ENCODE peak calls at places on chromosomes 11 and 22, in four cellular contexts. One of them, this sample, is unnamed.

GRCh38 chr11:12430351-12430750 is 53.0 kb downstream of the PARVA start:
- DNase-seq in HepG2: no peak
- DNase-seq in H1: no peak
- DNase-seq in GM12878: no peak
- DNase-seq in this sample: no peak

GRCh38 chr11:2980168-2980840 is 11.8 kb downstream of the NAP1L4 start:
- DNase-seq in HepG2: no peak
- DNase-seq in H1: no peak
- DNase-seq in GM12878: no peak
- DNase-seq in this sample: no peak

GRCh38 chr11:118961591-118961990 is 5.5 kb downstream of the UPK2 start:
- DNase-seq in HepG2: no peak
- DNase-seq in GM12878: no peak
- DNase-seq in H1: peak
- DNase-seq in this sample: no peak

GRCh38 chr22:26610072-26610958 is 7.5 kb downstream of the CRYBB1 start:
- DNase-seq in GM12878: peak
- DNase-seq in HepG2: no peak
- DNase-seq in H1: no peak
- DNase-seq in this sample: no peak

GRCh38 chr11:64786308-64786707 is 8.0 kb upstream of the SF1 start:
- DNase-seq in H1: no peak
- DNase-seq in GM12878: no peak
- DNase-seq in HepG2: no peak
- DNase-seq in this sample: no peak

GRCh38 chr11:128776434-128777284 is 82.8 kb downstream of the FLI1 start:
- DNase-seq in H1: peak
- DNase-seq in GM12878: no peak
- DNase-seq in HepG2: no peak
- DNase-seq in this sample: peak

GRCh38 chr11:88377151-88377550 is 39.6 kb upstream of the CTSC start:
- DNase-seq in H1: no peak
- DNase-seq in GM12878: no peak
- DNase-seq in HepG2: no peak
- DNase-seq in this sample: no peak

GRCh38 chr11:2662430-2663299 is 37.1 kb downstream of the KCNQ1OT1 start:
- DNase-seq in GM12878: no peak
- DNase-seq in HepG2: no peak
- DNase-seq in H1: no peak
- DNase-seq in this sample: no peak

GRCh38 chr22:30290679-30291333 is 1.5 kb upstream of the CASTOR1 start:
- DNase-seq in H1: no peak
- DNase-seq in GM12878: no peak
- DNase-seq in HepG2: peak
- DNase-seq in this sample: no peak

GRCh38 chr11:61904539-61905048 is 12.8 kb downstream of the RAB3IL1 start:
- DNase-seq in GM12878: no peak
- DNase-seq in HepG2: peak
- DNase-seq in H1: peak
- DNase-seq in this sample: no peak

GRCh38 chr11:122434786-122435185 is 220.7 kb upstream of the UBASH3B start:
- DNase-seq in H1: no peak
- DNase-seq in GM12878: no peak
- DNase-seq in HepG2: no peak
- DNase-seq in this sample: no peak

GRCh38 chr11:110991621-110992355 is 253.7 kb upstream of the POU2AF2 start:
- DNase-seq in H1: no peak
- DNase-seq in HepG2: no peak
- DNase-seq in GM12878: no peak
- DNase-seq in this sample: no peak

GRCh38 chr22:33921576-33922181 is 1.4 kb upstream of the LARGE1 start:
- DNase-seq in H1: peak
- DNase-seq in HepG2: peak
- DNase-seq in GM12878: no peak
- DNase-seq in this sample: no peak

GRCh38 chr11:19511413-19512183 is 201.0 kb upstream of the NAV2 start:
- DNase-seq in H1: no peak
- DNase-seq in GM12878: no peak
- DNase-seq in HepG2: no peak
- DNase-seq in this sample: no peak

GRCh38 chr11:57527056-57527631 is 3.4 kb downstream of the TIMM10 start:
- DNase-seq in GM12878: no peak
- DNase-seq in HepG2: peak
- DNase-seq in H1: peak
- DNase-seq in this sample: peak

GRCh38 chr11:57463596-57464342 is 3.4 kb downstream of the RTN4RL2 start:
- DNase-seq in H1: no peak
- DNase-seq in HepG2: no peak
- DNase-seq in GM12878: no peak
- DNase-seq in this sample: no peak

GRCh38 chr11:2945757-2946287 is 16.6 kb upstream of the PHLDA2 start:
- DNase-seq in GM12878: no peak
- DNase-seq in HepG2: no peak
- DNase-seq in H1: no peak
- DNase-seq in this sample: no peak

GRCh38 chr11:1153951-1154487 is 3.7 kb upstream of the MUC5AC start:
- DNase-seq in GM12878: no peak
- DNase-seq in H1: no peak
- DNase-seq in HepG2: peak
- DNase-seq in this sample: peak

GRCh38 chr11:123504401-123504800 is 74.3 kb downstream of the GRAMD1B start:
- DNase-seq in GM12878: no peak
- DNase-seq in HepG2: no peak
- DNase-seq in H1: no peak
- DNase-seq in this sample: no peak

GRCh38 chr11:94854770-94855633 is 86.8 kb downstream of the AMOTL1 start:
- DNase-seq in H1: no peak
- DNase-seq in HepG2: no peak
- DNase-seq in GM12878: no peak
- DNase-seq in this sample: no peak

GRCh38 chr11:34458566-34458965 is 19.8 kb downstream of the CAT start:
- DNase-seq in GM12878: no peak
- DNase-seq in HepG2: no peak
- DNase-seq in H1: no peak
- DNase-seq in this sample: no peak

GRCh38 chr11:61685611-61685955 is 5.4 kb downstream of the DAGLA start:
- DNase-seq in H1: no peak
- DNase-seq in HepG2: no peak
- DNase-seq in GM12878: no peak
- DNase-seq in this sample: no peak

GRCh38 chr11:73493838-73494598 is 103.9 kb downstream of the FAM168A start:
- DNase-seq in GM12878: no peak
- DNase-seq in HepG2: peak
- DNase-seq in H1: peak
- DNase-seq in this sample: no peak

GRCh38 chr11:2518983-2519340 is 74.2 kb downstream of the KCNQ1 start:
- DNase-seq in H1: peak
- DNase-seq in HepG2: no peak
- DNase-seq in GM12878: no peak
- DNase-seq in this sample: no peak

GRCh38 chr11:64918056-64918455 is 1.0 kb upstream of the ATG2A start:
- DNase-seq in GM12878: no peak
- DNase-seq in H1: no peak
- DNase-seq in HepG2: peak
- DNase-seq in this sample: no peak

GRCh38 chr22:34105461-34106062 is 185.3 kb upstream of the LARGE1 start:
- DNase-seq in GM12878: no peak
- DNase-seq in H1: peak
- DNase-seq in HepG2: peak
- DNase-seq in this sample: no peak

GRCh38 chr11:93501856-93502255 is 41.3 kb downstream of the SMCO4 start:
- DNase-seq in GM12878: no peak
- DNase-seq in H1: no peak
- DNase-seq in HepG2: no peak
- DNase-seq in this sample: no peak

GRCh38 chr22:29482253-29482652 is 2.2 kb downstream of the NEFH start:
- DNase-seq in H1: no peak
- DNase-seq in HepG2: no peak
- DNase-seq in GM12878: no peak
- DNase-seq in this sample: no peak

GRCh38 chr11:17019231-17019630 is 5.0 kb upstream of the PLEKHA7 start:
- DNase-seq in H1: no peak
- DNase-seq in GM12878: no peak
- DNase-seq in HepG2: no peak
- DNase-seq in this sample: no peak

GRCh38 chr22:32723632-32724031 is 77.9 kb upstream of the TIMP3 start:
- DNase-seq in HepG2: no peak
- DNase-seq in H1: no peak
- DNase-seq in GM12878: peak
- DNase-seq in this sample: peak

GRCh38 chr22:17672417-17672991 is 33.9 kb downstream of the BCL2L13 start:
- DNase-seq in HepG2: no peak
- DNase-seq in H1: no peak
- DNase-seq in GM12878: no peak
- DNase-seq in this sample: no peak
- TF ChIP-seq HDAC6 in HepG2: no peak
- TF ChIP-seq HDAC6 in H1: no peak
- TF ChIP-seq HDAC6 in GM12878: no peak
- TF ChIP-seq HDAC6 in this sample: no peak

DNA sequence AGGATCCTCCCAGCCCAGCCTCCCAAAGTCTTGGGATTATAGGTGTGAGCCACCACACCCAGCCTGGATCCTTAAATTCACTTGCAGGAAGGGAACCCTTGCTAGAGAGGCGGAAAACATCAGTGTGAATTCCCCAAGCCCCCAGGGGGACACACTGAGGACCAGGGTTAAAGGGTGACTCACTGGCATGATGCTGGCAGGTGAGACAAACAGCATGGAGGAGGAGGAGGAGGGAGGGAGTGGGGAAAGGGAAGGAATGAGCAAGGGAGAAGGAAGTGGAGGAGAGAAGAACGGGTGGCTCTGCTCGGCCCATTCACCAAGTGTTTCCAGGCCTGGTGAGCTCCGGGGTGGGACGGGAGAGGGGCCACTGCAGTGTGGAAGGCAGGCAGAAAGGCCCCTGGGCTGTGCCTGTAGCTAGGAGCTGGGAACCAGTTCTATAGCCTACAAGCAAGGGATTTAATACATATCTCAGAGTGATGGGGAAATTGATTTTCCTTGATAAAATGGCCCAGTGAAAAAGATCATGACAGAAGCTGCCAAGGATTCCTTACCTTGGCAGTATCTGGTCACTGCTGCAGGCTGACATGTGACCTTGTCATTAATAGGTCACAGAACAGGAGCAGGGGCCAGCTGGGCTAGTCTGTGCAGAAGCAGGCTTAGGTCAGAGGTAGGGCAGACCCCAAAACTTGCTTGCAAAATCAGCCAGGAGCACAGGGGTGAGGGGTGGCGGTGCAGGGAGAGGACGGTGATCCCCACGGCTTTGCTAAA is 370.2 kb downstream of the SHANK2 start:
- DNase-seq in HepG2: no peak
- DNase-seq in GM12878: no peak
- DNase-seq in H1: no peak
- DNase-seq in this sample: no peak
- TF ChIP-seq HDAC6 in HepG2: no peak
- TF ChIP-seq HDAC6 in GM12878: no peak
- TF ChIP-seq HDAC6 in H1: no peak
- TF ChIP-seq HDAC6 in this sample: no peak

DNA sequence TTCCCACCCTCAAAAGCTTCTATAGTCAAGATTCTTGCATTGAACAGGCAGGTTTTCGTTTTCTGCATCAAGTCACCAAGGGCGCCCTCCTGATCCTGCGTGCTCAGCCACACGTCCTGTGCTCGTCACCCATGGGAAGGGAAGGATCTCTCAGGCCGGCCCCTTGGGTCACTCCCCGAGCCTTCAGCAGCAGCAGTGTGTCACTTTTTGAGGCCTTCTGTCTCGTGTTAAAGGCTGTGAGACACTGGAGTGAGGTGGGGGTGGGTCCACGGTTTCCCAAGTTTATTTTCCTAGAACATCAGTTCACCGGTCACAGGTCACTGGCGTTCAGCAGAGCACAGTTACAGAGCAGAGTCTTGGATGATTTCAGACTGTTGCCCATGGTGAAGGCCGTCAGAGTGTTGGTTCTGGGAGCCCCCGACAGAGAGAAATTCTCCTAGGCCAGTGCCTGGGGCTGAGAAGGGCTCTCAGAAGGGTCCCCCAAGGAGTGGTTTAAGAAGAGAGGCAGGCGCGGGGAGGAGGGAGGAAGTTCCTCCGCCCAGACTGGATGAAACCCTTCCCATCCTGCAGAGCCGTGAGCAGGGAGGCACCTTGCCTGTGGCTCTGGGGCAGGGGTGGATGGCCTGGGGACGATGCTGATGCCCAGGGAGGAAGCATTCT is 13.5 kb upstream of the ADORA2A start:
- DNase-seq in H1: no peak
- DNase-seq in GM12878: no peak
- DNase-seq in HepG2: no peak
- DNase-seq in this sample: no peak
- TF ChIP-seq HDAC6 in H1: no peak
- TF ChIP-seq HDAC6 in GM12878: no peak
- TF ChIP-seq HDAC6 in HepG2: no peak
- TF ChIP-seq HDAC6 in this sample: no peak

DNA sequence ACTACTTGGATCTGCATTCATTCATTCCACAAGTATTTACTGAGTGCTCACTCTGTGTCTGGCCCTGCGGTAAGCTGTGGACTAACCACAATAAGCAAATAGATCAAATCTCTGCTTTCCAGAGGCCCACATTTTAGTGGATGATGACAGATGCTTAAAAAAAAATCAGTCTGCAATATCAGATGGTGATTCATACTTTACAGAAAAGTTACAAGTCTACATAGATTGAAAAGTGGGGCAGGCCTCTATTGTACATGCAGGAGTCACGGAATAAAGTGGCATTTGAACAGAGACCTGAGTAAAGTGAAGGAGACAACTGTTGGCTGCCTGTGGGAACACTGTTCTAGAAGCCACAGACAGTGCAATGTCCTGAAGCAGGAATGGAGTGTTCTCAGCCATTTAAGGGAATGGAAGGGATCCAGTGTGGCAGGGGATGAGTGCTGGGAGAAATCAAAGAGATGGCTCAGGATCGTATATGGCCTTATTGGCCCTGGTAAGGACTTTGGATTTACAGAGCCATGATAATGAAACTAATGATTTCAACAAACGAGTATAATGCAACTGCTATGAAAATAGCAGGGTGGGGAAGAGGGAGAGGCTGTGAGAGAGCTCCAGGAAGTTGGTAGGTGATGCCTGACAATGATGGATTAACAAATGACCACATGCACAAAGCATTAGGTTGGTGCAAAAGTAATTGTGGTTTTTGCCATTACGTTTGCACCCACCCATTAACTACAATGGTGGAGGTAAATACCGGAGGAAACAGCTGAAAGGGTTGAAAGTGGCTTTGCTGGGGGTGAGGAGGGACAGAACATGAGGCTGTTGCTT is 31.1 kb downstream of the TMEM45B start:
- DNase-seq in HepG2: peak
- DNase-seq in GM12878: peak
- DNase-seq in H1: no peak
- DNase-seq in this sample: no peak
- TF ChIP-seq HDAC6 in HepG2: no peak
- TF ChIP-seq HDAC6 in GM12878: no peak
- TF ChIP-seq HDAC6 in H1: no peak
- TF ChIP-seq HDAC6 in this sample: no peak

GRCh38 chr11:120431633-120432032 is 79.9 kb upstream of the GRIK4 start:
- DNase-seq in HepG2: peak
- DNase-seq in H1: no peak
- DNase-seq in GM12878: no peak
- DNase-seq in this sample: peak
- TF ChIP-seq HDAC6 in HepG2: no peak
- TF ChIP-seq HDAC6 in H1: no peak
- TF ChIP-seq HDAC6 in GM12878: no peak
- TF ChIP-seq HDAC6 in this sample: no peak

This sample was measured in K562.